ENCODE peak calls at places on chromosomes 1 and 21, in five cellular contexts. One of them, this sample, is unnamed.

GRCh38 chr21:33041981-33042380 is 16.2 kb downstream of the OLIG2 start:
- DNase-seq in GM12865: no peak
- DNase-seq in fibroblast of pulmonary artery: no peak
- DNase-seq in upper lobe of right lung: no peak
- DNase-seq in fibroblast of mammary gland: no peak
- DNase-seq in this sample: no peak

GRCh38 chr21:32920474-32920873 is 105.3 kb upstream of the OLIG2 start:
- DNase-seq in fibroblast of mammary gland: no peak
- DNase-seq in fibroblast of pulmonary artery: no peak
- DNase-seq in GM12865: no peak
- DNase-seq in upper lobe of right lung: no peak
- DNase-seq in this sample: no peak

GRCh38 chr1:109388208-109388711 is 9.5 kb downstream of the SORT1 start:
- DNase-seq in GM12865: no peak
- DNase-seq in fibroblast of mammary gland: no peak
- DNase-seq in upper lobe of right lung: no peak
- DNase-seq in fibroblast of pulmonary artery: no peak
- DNase-seq in this sample: no peak

GRCh38 chr1:81493102-81493864 is 307.5 kb upstream of the ADGRL2 start:
- DNase-seq in fibroblast of mammary gland: no peak
- DNase-seq in fibroblast of pulmonary artery: no peak
- DNase-seq in GM12865: no peak
- DNase-seq in upper lobe of right lung: no peak
- DNase-seq in this sample: no peak

GRCh38 chr1:238241607-238242006 is 350.9 kb upstream of the ZP4 start:
- DNase-seq in fibroblast of mammary gland: no peak
- DNase-seq in GM12865: no peak
- DNase-seq in upper lobe of right lung: no peak
- DNase-seq in fibroblast of pulmonary artery: no peak
- DNase-seq in this sample: no peak

GRCh38 chr1:54046671-54047383 is 6.2 kb downstream of the TMEM59 start:
- DNase-seq in fibroblast of pulmonary artery: peak; percentile 18
- DNase-seq in GM12865: no peak
- DNase-seq in fibroblast of mammary gland: peak; percentile 46
- DNase-seq in upper lobe of right lung: no peak
- DNase-seq in this sample: no peak

GRCh38 chr1:29236993-29237905 is 927 bp downstream of the PTPRU start:
- DNase-seq in fibroblast of mammary gland: no peak
- DNase-seq in GM12865: no peak
- DNase-seq in fibroblast of pulmonary artery: peak; percentile 73
- DNase-seq in upper lobe of right lung: peak; percentile 85
- DNase-seq in this sample: no peak

GRCh38 chr1:186519981-186520380 is 59.1 kb upstream of the PDC start:
- DNase-seq in GM12865: no peak
- DNase-seq in upper lobe of right lung: no peak
- DNase-seq in fibroblast of pulmonary artery: peak; percentile 29
- DNase-seq in fibroblast of mammary gland: peak; percentile 19
- DNase-seq in this sample: no peak

GRCh38 chr1:45507893-45508292 is 7.8 kb downstream of the MMACHC start:
- DNase-seq in fibroblast of pulmonary artery: no peak
- DNase-seq in upper lobe of right lung: no peak
- DNase-seq in fibroblast of mammary gland: no peak
- DNase-seq in GM12865: no peak
- DNase-seq in this sample: no peak

GRCh38 chr1:21758614-21759013 is 24.3 kb downstream of the USP48 start:
- DNase-seq in GM12865: no peak
- DNase-seq in fibroblast of pulmonary artery: no peak
- DNase-seq in fibroblast of mammary gland: no peak
- DNase-seq in upper lobe of right lung: no peak
- DNase-seq in this sample: no peak

GRCh38 chr1:80448081-80448480 is 1352.7 kb upstream of the ADGRL2 start:
- DNase-seq in GM12865: no peak
- DNase-seq in upper lobe of right lung: no peak
- DNase-seq in fibroblast of mammary gland: no peak
- DNase-seq in fibroblast of pulmonary artery: peak; percentile 6
- DNase-seq in this sample: no peak

GRCh38 chr1:34645109-34645688 is 109.6 kb upstream of the GJB5 start:
- DNase-seq in GM12865: no peak
- DNase-seq in fibroblast of mammary gland: no peak
- DNase-seq in fibroblast of pulmonary artery: no peak
- DNase-seq in upper lobe of right lung: no peak
- DNase-seq in this sample: no peak

GRCh38 chr1:202850593-202851362 is 38.2 kb downstream of the RABIF start:
- DNase-seq in GM12865: no peak
- DNase-seq in upper lobe of right lung: no peak
- DNase-seq in fibroblast of mammary gland: no peak
- DNase-seq in fibroblast of pulmonary artery: no peak
- DNase-seq in this sample: no peak

GRCh38 chr1:202854787-202855186 is 34.2 kb downstream of the RABIF start:
- DNase-seq in upper lobe of right lung: no peak
- DNase-seq in GM12865: no peak
- DNase-seq in fibroblast of pulmonary artery: no peak
- DNase-seq in fibroblast of mammary gland: no peak
- DNase-seq in this sample: no peak

GRCh38 chr1:202856034-202856433 is 32.9 kb downstream of the RABIF start:
- DNase-seq in fibroblast of mammary gland: no peak
- DNase-seq in GM12865: no peak
- DNase-seq in fibroblast of pulmonary artery: no peak
- DNase-seq in upper lobe of right lung: no peak
- DNase-seq in this sample: no peak

GRCh38 chr1:202848191-202848542 is 37.4 kb downstream of the PCAT6 start:
- DNase-seq in fibroblast of pulmonary artery: no peak
- DNase-seq in fibroblast of mammary gland: no peak
- DNase-seq in GM12865: peak; percentile 69
- DNase-seq in upper lobe of right lung: no peak
- DNase-seq in this sample: no peak

GRCh38 chr1:202852163-202852904 is 36.6 kb downstream of the RABIF start:
- DNase-seq in fibroblast of mammary gland: peak; percentile 62
- DNase-seq in fibroblast of pulmonary artery: peak; percentile 76
- DNase-seq in upper lobe of right lung: no peak
- DNase-seq in GM12865: peak; percentile 51
- DNase-seq in this sample: peak; percentile 28
- TF ChIP-seq CTCF in fibroblast of mammary gland: peak; percentile 53
- TF ChIP-seq CTCF in fibroblast of pulmonary artery: peak; percentile 73
- TF ChIP-seq CTCF in upper lobe of right lung: peak; percentile 53
- TF ChIP-seq CTCF in GM12865: peak; percentile 34
- TF ChIP-seq CTCF in this sample: peak; percentile 84

DNA sequence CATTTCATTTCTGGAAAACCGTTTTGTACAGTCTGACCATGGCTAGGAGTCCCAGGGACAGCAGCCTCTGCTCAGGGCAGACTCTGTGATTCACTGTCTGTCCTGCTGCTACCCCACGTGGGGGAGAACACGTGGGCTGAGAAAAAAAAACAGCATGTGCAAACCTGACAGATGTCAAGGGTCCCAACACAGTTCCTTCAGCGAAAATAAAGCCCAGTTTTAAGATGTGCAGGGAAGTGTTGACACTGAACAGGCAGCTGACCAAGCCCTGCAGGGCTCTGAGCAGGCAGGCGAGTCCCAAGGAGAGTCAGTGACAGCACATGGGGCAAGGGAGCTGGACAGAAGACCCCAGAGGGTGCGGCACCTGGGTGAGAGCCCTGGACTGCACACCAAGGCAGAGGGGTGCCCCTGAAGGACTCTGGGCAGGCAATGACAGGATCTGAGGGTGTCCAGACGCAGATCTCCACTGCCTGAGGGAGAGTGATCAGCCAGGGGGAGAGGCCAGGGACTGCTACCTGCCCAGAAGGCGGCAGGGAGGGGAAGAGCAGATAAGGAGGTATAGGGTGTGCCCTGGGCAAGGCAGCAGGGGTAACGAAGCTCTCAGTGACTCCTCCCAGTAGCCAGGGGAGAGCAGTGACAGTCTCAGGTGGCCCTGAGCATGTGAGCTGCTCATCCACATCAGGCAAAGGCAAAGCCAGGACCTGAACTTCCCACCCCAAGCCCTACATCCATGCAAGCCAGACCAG is 5.1 kb upstream of the SPATC1L start:
- DNase-seq in GM12865: no peak
- DNase-seq in fibroblast of mammary gland: peak; percentile 67
- DNase-seq in fibroblast of pulmonary artery: peak; percentile 64
- DNase-seq in upper lobe of right lung: peak; percentile 53
- DNase-seq in this sample: no peak
- H3K4me3 ChIP-seq in GM12865: no peak overlapping the region
- H3K4me3 ChIP-seq in fibroblast of mammary gland: no peak overlapping the region
- H3K4me3 ChIP-seq in fibroblast of pulmonary artery: no peak overlapping the region
- H3K4me3 ChIP-seq in upper lobe of right lung: no peak overlapping the region
- H3K4me3 ChIP-seq in this sample: no peak overlapping the region

GRCh38 chr1:226568077-226568831 is 19.7 kb downstream of the STUM start:
- DNase-seq in upper lobe of right lung: peak; percentile 62
- DNase-seq in fibroblast of pulmonary artery: no peak
- DNase-seq in GM12865: no peak
- DNase-seq in fibroblast of mammary gland: peak; percentile 15
- DNase-seq in this sample: no peak
- TF ChIP-seq CTCF in upper lobe of right lung: peak; percentile 24
- TF ChIP-seq CTCF in fibroblast of pulmonary artery: peak; percentile 20
- TF ChIP-seq CTCF in GM12865: peak; percentile 23
- TF ChIP-seq CTCF in fibroblast of mammary gland: peak; percentile 21
- TF ChIP-seq CTCF in this sample: peak; percentile 44

DNA sequence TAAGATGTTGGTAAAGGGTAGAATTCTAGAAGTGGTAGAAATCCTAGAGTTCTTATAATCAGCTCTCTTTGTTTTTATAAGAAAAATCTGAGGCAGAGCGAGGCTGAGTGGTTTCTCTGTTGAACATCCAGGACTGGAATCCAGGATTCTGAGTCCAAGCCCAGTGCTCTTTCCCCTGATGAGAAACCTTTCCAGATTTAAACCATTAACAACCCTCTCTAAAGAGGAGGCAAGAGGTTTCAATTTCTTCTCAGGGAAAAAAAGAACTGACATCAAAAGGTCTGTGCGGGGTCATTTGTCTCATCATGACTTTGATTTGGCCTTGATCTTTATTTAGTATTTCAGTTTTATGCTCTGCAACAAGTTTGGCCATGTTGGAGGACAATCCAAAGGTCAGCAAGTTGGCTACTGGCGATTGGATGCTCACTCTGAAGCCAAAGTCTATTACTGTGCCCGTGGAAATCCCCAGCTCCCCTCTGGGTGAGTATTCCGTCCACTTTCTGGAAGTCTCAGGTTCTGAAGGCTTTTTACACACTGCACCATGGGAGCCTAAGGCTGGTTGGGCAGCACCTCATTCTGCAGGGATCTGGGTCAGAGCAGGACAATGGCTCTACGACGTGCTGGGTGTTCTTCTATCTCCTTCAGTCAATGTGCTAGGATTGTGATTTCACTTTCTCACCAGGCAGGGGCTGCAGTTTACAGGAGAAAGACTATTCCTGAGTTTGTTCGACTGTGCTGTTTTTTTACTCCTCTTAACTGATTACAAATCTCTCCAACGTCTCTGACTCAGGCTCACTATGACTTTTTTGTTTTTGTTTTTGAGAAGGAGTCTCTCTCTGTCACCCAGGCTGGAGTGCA is 18.9 kb upstream of the CCT8 start:
- DNase-seq in fibroblast of pulmonary artery: peak; percentile 50
- DNase-seq in upper lobe of right lung: no peak
- DNase-seq in GM12865: no peak
- DNase-seq in fibroblast of mammary gland: peak; percentile 82
- DNase-seq in this sample: no peak
- H3K4me3 ChIP-seq in fibroblast of pulmonary artery: no peak overlapping the region
- H3K4me3 ChIP-seq in upper lobe of right lung: no peak overlapping the region
- H3K4me3 ChIP-seq in GM12865: no peak overlapping the region
- H3K4me3 ChIP-seq in fibroblast of mammary gland: no peak overlapping the region
- H3K4me3 ChIP-seq in this sample: no peak overlapping the region